ENCODE peak calls at places on chromosome 5, in six cellular contexts. W is fibroblast of lung, Y is sigmoid colon, O is endodermal cell, D is kidney, F is HL-60. Z is an unnamed sample.

GRCh38 chr5:128538249-128539037 is 398 bp upstream of the FBN2 start:
- DNase-seq in F (peak; percentile 93), D (peak; percentile 74), Y (peak; percentile 73), W (peak; percentile 82), O (peak; percentile 97), Z (peak; percentile 75)

GRCh38 chr5:149486726-149487635 is 64.3 kb downstream of the CSNK1A1 start:
- DNase-seq in W (peak; percentile 54), D (no peak), O (no peak), F (no peak), Y (no peak), Z (no peak)

GRCh38 chr5:57750891-57751290 is 268.3 kb upstream of the ACTBL2 start:
- DNase-seq in D (peak; percentile 66), Y (no peak), O (no peak), W (no peak), F (no peak), Z (no peak)

GRCh38 chr5:32123058-32123805 is 50.9 kb downstream of the GOLPH3 start:
- DNase-seq in D (no peak), F (no peak), Y (no peak), W (no peak), O (no peak), Z (no peak)

GRCh38 chr5:146699729-146700430 is 178.7 kb downstream of the PPP2R2B start:
- DNase-seq in W (no peak), D (no peak), Y (no peak), F (no peak), O (no peak), Z (peak; percentile 18)

GRCh38 chr5:18811616-18812015 is 1176.4 kb downstream of the CDH18 start:
- DNase-seq in W (no peak), D (no peak), F (no peak), O (no peak), Y (no peak), Z (no peak)

GRCh38 chr5:75623846-75624245 is 12.6 kb downstream of the ANKDD1B start:
- DNase-seq in W (no peak), O (no peak), F (no peak), D (no peak), Y (no peak), Z (no peak)

GRCh38 chr5:50657044-50657443 is 9.4 kb upstream of the PARP8 start:
- DNase-seq in O (no peak), D (no peak), W (no peak), Y (no peak), F (no peak), Z (no peak)

GRCh38 chr5:179343902-179344300 is 1.4 kb downstream of the ADAMTS2 start:
- DNase-seq in D (peak; percentile 80), O (peak; percentile 94), F (no peak), Y (no peak), W (peak; percentile 65), Z (peak; percentile 97)

GRCh38 chr5:1551913-1552312 is 28.2 kb upstream of the LPCAT1 start:
- DNase-seq in O (no peak), F (no peak), D (peak; percentile 55), Y (peak; percentile 37), W (no peak), Z (no peak)
- H3K4me3 ChIP-seq in O (no peak overlapping the region), F (no peak overlapping the region), D (no peak overlapping the region), Y (no peak overlapping the region), W (no peak overlapping the region), Z (no peak overlapping the region)

GRCh38 chr5:10625700-10626472 is 62.0 kb downstream of the ANKRD33B start:
- DNase-seq in W (no peak), F (no peak), D (peak; percentile 61), O (no peak), Y (peak; percentile 40), Z (no peak)

GRCh38 chr5:10628601-10629000 is 64.7 kb downstream of the ANKRD33B start:
- DNase-seq in D (peak; percentile 74), O (no peak), F (no peak), Y (peak; percentile 30), W (no peak), Z (no peak)

GRCh38 chr5:10626473-10627013 is 62.7 kb downstream of the ANKRD33B start:
- DNase-seq in F (peak; percentile 96), W (peak; percentile 78), D (no peak), O (no peak), Y (peak; percentile 71), Z (peak; percentile 33)

GRCh38 chr5:10629661-10630060 is 65.8 kb downstream of the ANKRD33B start:
- DNase-seq in D (no peak), F (no peak), O (no peak), W (no peak), Y (no peak), Z (no peak)

GRCh38 chr5:10627185-10628115 is 63.6 kb downstream of the ANKRD33B start:
- DNase-seq in Y (peak; percentile 92), F (peak; percentile 94), D (peak; percentile 94), O (peak; percentile 98), W (peak; percentile 99), Z (peak; percentile 99)
- H3K4me3 ChIP-seq in Y (no peak overlapping the region), F (no peak overlapping the region), D (peak overlapping the region; percentile 41), O (peak overlapping the region; percentile 75), W (peak overlapping the region; percentile 32), Z (peak overlapping the region; percentile 10)

GRCh38 chr5:138273834-138274188 is 610 bp downstream of the GFRA3 start:
- DNase-seq in D (no peak), Y (no peak), W (no peak), O (no peak), F (no peak), Z (no peak)
- H3K4me3 ChIP-seq in D (no peak overlapping the region), Y (no peak overlapping the region), W (no peak overlapping the region), O (peak overlapping the region; percentile 67), F (no peak overlapping the region), Z (peak overlapping the region; percentile 51)

GRCh38 chr5:177472460-177473441 is 683 bp downstream of the DBN1 start:
- DNase-seq in D (no peak), O (peak; percentile 75), Y (peak; percentile 73), W (no peak), F (no peak), Z (peak; percentile 95)

GRCh38 chr5:177471610-177472356 is 1.7 kb downstream of the DBN1 start:
- DNase-seq in O (peak; percentile 60), W (peak; percentile 68), F (no peak), Y (peak; percentile 90), D (no peak), Z (no peak)

GRCh38 chr5:177469061-177469628 is 4.3 kb downstream of the DBN1 start:
- DNase-seq in F (no peak), W (no peak), D (no peak), Y (peak; percentile 73), O (peak; percentile 91), Z (peak; percentile 96)

GRCh38 chr5:177469750-177470525 is 3.5 kb downstream of the DBN1 start:
- DNase-seq in O (no peak), Y (no peak), W (no peak), F (no peak), D (no peak), Z (peak; percentile 76)

DNA sequence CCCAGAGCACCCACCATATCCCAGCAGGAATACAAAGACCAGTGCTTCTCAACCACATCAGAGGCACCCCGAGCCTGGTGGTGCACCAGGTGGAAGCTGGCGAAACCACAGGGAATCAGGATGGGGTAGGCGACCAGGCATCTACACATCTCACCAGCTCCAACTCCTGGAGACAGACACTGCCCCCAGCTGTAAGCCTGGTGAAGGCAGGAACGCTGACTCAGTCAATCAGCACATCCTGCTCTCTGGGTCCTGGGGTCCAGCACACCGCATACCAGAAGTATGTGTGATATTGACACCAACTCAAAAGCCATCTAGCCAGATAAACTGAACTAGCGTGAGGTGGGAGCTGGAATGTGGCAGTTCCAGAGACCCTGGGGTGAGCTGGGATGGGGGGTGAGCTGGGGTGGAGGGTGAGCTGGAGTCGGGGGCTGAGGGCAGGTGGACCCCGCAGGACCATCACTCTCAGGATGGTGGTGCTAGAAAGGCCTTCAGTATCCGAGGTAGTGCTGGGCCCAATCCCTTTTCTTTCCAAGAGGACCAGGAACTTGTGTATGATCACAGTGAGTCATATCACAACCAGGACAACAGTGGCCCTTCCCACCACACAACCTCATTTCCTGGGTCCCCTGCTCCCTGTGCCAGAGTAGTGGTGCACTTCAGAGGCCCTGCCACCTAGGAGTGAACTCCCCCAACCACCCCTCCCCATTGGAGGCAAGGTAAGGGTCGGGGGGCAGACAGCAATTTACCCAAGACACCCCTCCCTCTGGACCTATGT is 2.5 kb downstream of the DBN1 start:
- DNase-seq in O (peak; percentile 67), F (no peak), D (no peak), Y (no peak), W (no peak), Z (no peak)
- H3K4me3 ChIP-seq in O (peak overlapping the region; percentile 93), F (no peak overlapping the region), D (no peak overlapping the region), Y (no peak overlapping the region), W (peak overlapping the region; percentile 83), Z (no peak overlapping the region)